ENCODE peak calls at places on chromosomes 1 and 21, in ten cellular contexts. X is NCI-H146; Q is fibroblast of mammary gland; W is posterior cingulate gyrus; G is stimulated activated effector memory CD8-positive, alpha-beta T cell treated with anti-CD3 and anti-CD28 coated beads, Interleukin-12 subunit alpha, Interleukin-12 subunit beta, amount 100 ng/mL, for 72 hours; D is T-helper 9 cell; L is omental fat pad; I is colonic mucosa; R is thyroid gland; S is pons. A is an unnamed sample.
A peak's percentile ranks its signal among the peaks of the same experiment; 100 is the strongest.

GRCh38 chr1:58439946-58440345 is 106.6 kb downstream of the OMA1 start:
- DNase-seq in X (no peak), Q (no peak), W (no peak), G (no peak), D (no peak), L (no peak), I (no peak), R (no peak), S (no peak), A (no peak)

GRCh38 chr1:101288491-101288944 is 51.7 kb downstream of the S1PR1 start:
- DNase-seq in X (peak; percentile 25), Q (peak; percentile 91), W (no peak), G (peak; percentile 72), D (peak; percentile 38), L (no peak), I (peak; percentile 70), R (peak; percentile 52), S (peak; percentile 83), A (peak; percentile 65)

GRCh38 chr1:223045164-223045957 is 97.7 kb downstream of the TLR5 start:
- DNase-seq in X (no peak), Q (no peak), W (no peak), G (no peak), D (no peak), L (no peak), I (no peak), R (no peak), S (no peak), A (no peak)

GRCh38 chr1:231039161-231040018 is 664 bp downstream of the FAM89A start:
- DNase-seq in X (peak; percentile 56), Q (no peak), W (no peak), G (peak; percentile 70), D (peak; percentile 9), L (no peak), I (peak; percentile 34), R (peak; percentile 35), S (peak; percentile 11), A (no peak)

GRCh38 chr1:15850450-15851079 is 3.1 kb downstream of the SPEN start:
- DNase-seq in X (peak; percentile 31), Q (no peak), W (no peak), G (no peak), D (no peak), L (no peak), I (no peak), R (no peak), S (peak; percentile 54), A (peak; percentile 8)

GRCh38 chr1:50228871-50229384 is 120.2 kb downstream of the ELAVL4 start:
- DNase-seq in X (no peak), Q (no peak), W (no peak), G (no peak), D (no peak), L (no peak), I (no peak), R (no peak), S (no peak), A (no peak)

GRCh38 chr21:23534833-23535232 is 2072.4 kb downstream of the MRPL39 start:
- DNase-seq in X (peak; percentile 66), Q (no peak), W (no peak), G (no peak), D (no peak), L (no peak), I (no peak), R (no peak), S (no peak), A (no peak)

GRCh38 chr1:37653906-37654305 is 19.2 kb upstream of the RSPO1 start:
- DNase-seq in X (no peak), Q (no peak), W (peak; percentile 19), G (no peak), D (no peak), L (no peak), I (no peak), R (no peak), S (no peak), A (no peak)

GRCh38 chr1:75134656-75134938 is 409 bp downstream of the LHX8 start:
- DNase-seq in X (no peak), Q (no peak), W (no peak), G (no peak), D (no peak), L (no peak), I (no peak), R (no peak), S (no peak), A (no peak)

GRCh38 chr1:152515454-152515823 is 1.2 kb downstream of the CRCT1 start:
- DNase-seq in X (no peak), Q (peak; percentile 19), W (peak; percentile 87), G (no peak), D (no peak), L (no peak), I (no peak), R (peak; percentile 5), S (no peak), A (no peak)

GRCh38 chr1:200998323-200998722 is 25.2 kb downstream of the KIF21B start:
- DNase-seq in X (no peak), Q (no peak), W (no peak), G (no peak), D (no peak), L (no peak), I (no peak), R (no peak), S (no peak), A (no peak)

GRCh38 chr1:101317590-101317989 is 80.8 kb downstream of the S1PR1 start:
- DNase-seq in X (no peak), Q (no peak), W (no peak), G (no peak), D (no peak), L (no peak), I (no peak), R (no peak), S (no peak), A (no peak)

GRCh38 chr1:35451125-35451528 is 106.1 kb downstream of the KIAA0319L start:
- DNase-seq in X (peak; percentile 37), Q (peak; percentile 84), W (peak; percentile 94), G (peak; percentile 87), D (peak; percentile 68), L (peak; percentile 87), I (peak; percentile 79), R (peak; percentile 83), S (peak; percentile 87), A (peak; percentile 55)

GRCh38 chr1:109924316-109924715 is 13.7 kb downstream of the CSF1 start:
- DNase-seq in X (peak; percentile 19), Q (no peak), W (no peak), G (no peak), D (no peak), L (no peak), I (no peak), R (no peak), S (no peak), A (no peak)